ENCODE peak calls at places on chromosomes 7 and 10, in four cellular contexts. One of them, this sample, is unnamed.

GRCh38 chr10:3785849-3786290 is 861 bp upstream of the KLF6 start:
- DNase-seq in fibroblast of pulmonary artery: peak
- DNase-seq in astrocyte of the spinal cord: peak
- DNase-seq in endothelial cell of umbilical vein: peak
- DNase-seq in this sample: no peak

GRCh38 chr7:79290398-79290797 is 163.1 kb downstream of the MAGI2 start:
- DNase-seq in fibroblast of pulmonary artery: no peak
- DNase-seq in astrocyte of the spinal cord: no peak
- DNase-seq in endothelial cell of umbilical vein: no peak
- DNase-seq in this sample: no peak

GRCh38 chr7:92159-92767 is 100.1 kb upstream of the FAM20C start:
- DNase-seq in fibroblast of pulmonary artery: no peak
- DNase-seq in astrocyte of the spinal cord: no peak
- DNase-seq in endothelial cell of umbilical vein: no peak
- DNase-seq in this sample: no peak

GRCh38 chr10:103921750-103922195 is 3.8 kb upstream of the STN1 start:
- DNase-seq in fibroblast of pulmonary artery: peak
- DNase-seq in astrocyte of the spinal cord: no peak
- DNase-seq in endothelial cell of umbilical vein: peak
- DNase-seq in this sample: no peak

GRCh38 chr7:33979807-33980355 is 74.5 kb downstream of the BMPER start:
- DNase-seq in fibroblast of pulmonary artery: peak
- DNase-seq in astrocyte of the spinal cord: peak
- DNase-seq in endothelial cell of umbilical vein: no peak
- DNase-seq in this sample: no peak

GRCh38 chr10:17644485-17644964 is 574 bp downstream of the STAM start:
- DNase-seq in fibroblast of pulmonary artery: peak
- DNase-seq in astrocyte of the spinal cord: peak
- DNase-seq in endothelial cell of umbilical vein: no peak
- DNase-seq in this sample: no peak

GRCh38 chr7:64877714-64878610 is 25.1 kb upstream of the ZNF273 start:
- DNase-seq in fibroblast of pulmonary artery: no peak
- DNase-seq in astrocyte of the spinal cord: no peak
- DNase-seq in endothelial cell of umbilical vein: no peak
- DNase-seq in this sample: no peak

GRCh38 chr10:23538968-23539367 is 100.1 kb downstream of the OTUD1 start:
- DNase-seq in fibroblast of pulmonary artery: no peak
- DNase-seq in astrocyte of the spinal cord: no peak
- DNase-seq in endothelial cell of umbilical vein: no peak
- DNase-seq in this sample: no peak

GRCh38 chr10:61064356-61064755 is 120.4 kb upstream of the RHOBTB1 start:
- DNase-seq in fibroblast of pulmonary artery: no peak
- DNase-seq in astrocyte of the spinal cord: no peak
- DNase-seq in endothelial cell of umbilical vein: no peak
- DNase-seq in this sample: no peak

GRCh38 chr10:123886292-123886691 is 5.3 kb downstream of the CPXM2 start:
- DNase-seq in fibroblast of pulmonary artery: no peak
- DNase-seq in astrocyte of the spinal cord: no peak
- DNase-seq in endothelial cell of umbilical vein: no peak
- DNase-seq in this sample: no peak

GRCh38 chr10:122140941-122141623 is 130.0 kb upstream of the BTBD16 start:
- DNase-seq in fibroblast of pulmonary artery: peak
- DNase-seq in astrocyte of the spinal cord: peak
- DNase-seq in endothelial cell of umbilical vein: peak
- DNase-seq in this sample: no peak

GRCh38 chr7:11667810-11668185 is 164.2 kb downstream of the THSD7A start:
- DNase-seq in fibroblast of pulmonary artery: no peak
- DNase-seq in astrocyte of the spinal cord: no peak
- DNase-seq in endothelial cell of umbilical vein: no peak
- DNase-seq in this sample: no peak

GRCh38 chr10:126052171-126052570 is 155.8 kb downstream of the FANK1 start:
- DNase-seq in fibroblast of pulmonary artery: no peak
- DNase-seq in astrocyte of the spinal cord: no peak
- DNase-seq in endothelial cell of umbilical vein: no peak
- DNase-seq in this sample: no peak

GRCh38 chr10:71213761-71214440 is 1.5 kb downstream of the UNC5B start:
- DNase-seq in fibroblast of pulmonary artery: peak
- DNase-seq in astrocyte of the spinal cord: peak
- DNase-seq in endothelial cell of umbilical vein: peak
- DNase-seq in this sample: no peak

GRCh38 chr7:105388373-105389089 is at the start of gene SRPK2:
- DNase-seq in fibroblast of pulmonary artery: peak
- DNase-seq in astrocyte of the spinal cord: peak
- DNase-seq in endothelial cell of umbilical vein: peak
- DNase-seq in this sample: no peak
- H3K4me3 ChIP-seq in fibroblast of pulmonary artery: peak
- H3K4me3 ChIP-seq in astrocyte of the spinal cord: peak
- H3K4me3 ChIP-seq in endothelial cell of umbilical vein: peak
- H3K4me3 ChIP-seq in this sample: peak

GRCh38 chr7:118078015-118078414 is 105.9 kb upstream of the LSM8 start:
- DNase-seq in fibroblast of pulmonary artery: no peak
- DNase-seq in astrocyte of the spinal cord: no peak
- DNase-seq in endothelial cell of umbilical vein: no peak
- DNase-seq in this sample: no peak

GRCh38 chr7:118076564-118076963 is 107.4 kb upstream of the LSM8 start:
- DNase-seq in fibroblast of pulmonary artery: no peak
- DNase-seq in astrocyte of the spinal cord: no peak
- DNase-seq in endothelial cell of umbilical vein: no peak
- DNase-seq in this sample: no peak

GRCh38 chr7:118072893-118073674 is 110.9 kb upstream of the LSM8 start:
- DNase-seq in fibroblast of pulmonary artery: no peak
- DNase-seq in astrocyte of the spinal cord: no peak
- DNase-seq in endothelial cell of umbilical vein: no peak
- DNase-seq in this sample: no peak
- H3K4me3 ChIP-seq in fibroblast of pulmonary artery: no peak
- H3K4me3 ChIP-seq in astrocyte of the spinal cord: no peak
- H3K4me3 ChIP-seq in endothelial cell of umbilical vein: no peak
- H3K4me3 ChIP-seq in this sample: no peak

GRCh38 chr7:114977277-114977676 is 55.4 kb downstream of the MDFIC start:
- DNase-seq in fibroblast of pulmonary artery: no peak
- DNase-seq in astrocyte of the spinal cord: no peak
- DNase-seq in endothelial cell of umbilical vein: no peak
- DNase-seq in this sample: no peak

GRCh38 chr7:114979803-114980507 is 58.1 kb downstream of the MDFIC start:
- DNase-seq in fibroblast of pulmonary artery: no peak
- DNase-seq in astrocyte of the spinal cord: no peak
- DNase-seq in endothelial cell of umbilical vein: no peak
- DNase-seq in this sample: no peak

GRCh38 chr7:114981323-114981722 is 59.4 kb downstream of the MDFIC start:
- DNase-seq in fibroblast of pulmonary artery: no peak
- DNase-seq in astrocyte of the spinal cord: no peak
- DNase-seq in endothelial cell of umbilical vein: no peak
- DNase-seq in this sample: no peak

GRCh38 chr7:114976666-114977065 is 54.8 kb downstream of the MDFIC start:
- DNase-seq in fibroblast of pulmonary artery: peak
- DNase-seq in astrocyte of the spinal cord: no peak
- DNase-seq in endothelial cell of umbilical vein: no peak
- DNase-seq in this sample: no peak

GRCh38 chr7:114979388-114979787 is 57.5 kb downstream of the MDFIC start:
- DNase-seq in fibroblast of pulmonary artery: peak
- DNase-seq in astrocyte of the spinal cord: peak
- DNase-seq in endothelial cell of umbilical vein: peak
- DNase-seq in this sample: no peak
- H3K4me3 ChIP-seq in fibroblast of pulmonary artery: no peak
- H3K4me3 ChIP-seq in astrocyte of the spinal cord: no peak
- H3K4me3 ChIP-seq in endothelial cell of umbilical vein: no peak
- H3K4me3 ChIP-seq in this sample: no peak

DNA sequence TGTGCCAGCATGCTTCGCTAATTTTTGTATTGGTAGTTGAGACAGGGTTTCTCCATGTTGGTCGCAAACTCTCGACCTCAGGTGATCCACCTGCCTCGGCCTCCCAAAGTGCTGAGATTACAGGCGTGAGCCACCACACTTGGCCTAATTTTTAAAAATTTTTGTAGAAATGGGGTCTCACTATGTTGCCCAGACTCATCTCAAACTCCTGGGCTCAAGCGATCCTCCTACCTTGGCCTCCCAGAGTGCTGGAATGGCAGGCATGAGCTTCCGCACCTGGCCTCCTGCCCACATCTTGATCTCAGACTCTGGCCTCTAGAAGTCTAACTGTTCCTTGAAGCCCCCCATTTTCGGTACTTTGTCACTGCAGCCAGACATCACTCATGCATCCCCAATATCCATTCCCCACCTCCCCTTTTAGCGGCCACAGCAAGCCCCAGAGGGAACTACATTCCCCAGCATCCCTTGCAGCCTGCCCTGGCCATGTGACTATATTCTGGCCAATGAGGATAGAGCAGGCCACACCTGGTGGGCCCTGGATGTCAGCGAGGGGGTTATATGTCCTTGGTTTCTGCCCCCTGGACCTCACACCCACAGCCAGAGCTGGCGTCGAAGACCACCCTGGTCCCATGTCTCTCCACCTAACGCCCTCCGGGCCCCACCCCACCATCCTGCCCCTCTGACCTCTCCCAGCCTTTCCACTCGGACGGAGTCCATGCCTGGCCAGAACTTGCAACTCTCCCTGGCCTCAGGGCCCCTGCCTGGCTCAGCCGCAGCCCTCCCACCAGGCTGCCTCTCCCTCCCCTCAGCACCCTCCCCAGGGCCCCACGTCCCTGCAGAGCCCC is 33.8 kb downstream of the MICALL2 start:
- DNase-seq in fibroblast of pulmonary artery: no peak
- DNase-seq in astrocyte of the spinal cord: no peak
- DNase-seq in endothelial cell of umbilical vein: no peak
- DNase-seq in this sample: no peak
- H3K4me3 ChIP-seq in fibroblast of pulmonary artery: no peak
- H3K4me3 ChIP-seq in astrocyte of the spinal cord: no peak
- H3K4me3 ChIP-seq in endothelial cell of umbilical vein: no peak
- H3K4me3 ChIP-seq in this sample: no peak

GRCh38 chr7:88218428-88218745 is 1.5 kb downstream of the SRI start:
- DNase-seq in fibroblast of pulmonary artery: no peak
- DNase-seq in astrocyte of the spinal cord: no peak
- DNase-seq in endothelial cell of umbilical vein: no peak
- DNase-seq in this sample: no peak
- H3K4me3 ChIP-seq in fibroblast of pulmonary artery: peak
- H3K4me3 ChIP-seq in astrocyte of the spinal cord: peak
- H3K4me3 ChIP-seq in endothelial cell of umbilical vein: peak
- H3K4me3 ChIP-seq in this sample: peak

GRCh38 chr7:46680147-46680546 is 759.1 kb upstream of the IGFBP3 start:
- DNase-seq in fibroblast of pulmonary artery: no peak
- DNase-seq in astrocyte of the spinal cord: no peak
- DNase-seq in endothelial cell of umbilical vein: no peak
- DNase-seq in this sample: no peak

GRCh38 chr7:46681865-46682503 is 760.9 kb upstream of the IGFBP3 start:
- DNase-seq in fibroblast of pulmonary artery: no peak
- DNase-seq in astrocyte of the spinal cord: no peak
- DNase-seq in endothelial cell of umbilical vein: no peak
- DNase-seq in this sample: no peak

GRCh38 chr7:46682841-46683624 is 762.0 kb upstream of the IGFBP3 start:
- DNase-seq in fibroblast of pulmonary artery: peak
- DNase-seq in astrocyte of the spinal cord: peak
- DNase-seq in endothelial cell of umbilical vein: no peak
- DNase-seq in this sample: no peak

GRCh38 chr7:46678421-46678820 is 757.3 kb upstream of the IGFBP3 start:
- DNase-seq in fibroblast of pulmonary artery: no peak
- DNase-seq in astrocyte of the spinal cord: no peak
- DNase-seq in endothelial cell of umbilical vein: no peak
- DNase-seq in this sample: no peak

GRCh38 chr7:46679671-46680070 is 758.6 kb upstream of the IGFBP3 start:
- DNase-seq in fibroblast of pulmonary artery: no peak
- DNase-seq in astrocyte of the spinal cord: no peak
- DNase-seq in endothelial cell of umbilical vein: no peak
- DNase-seq in this sample: no peak
- H3K4me3 ChIP-seq in fibroblast of pulmonary artery: no peak
- H3K4me3 ChIP-seq in astrocyte of the spinal cord: no peak
- H3K4me3 ChIP-seq in endothelial cell of umbilical vein: no peak
- H3K4me3 ChIP-seq in this sample: no peak

DNA sequence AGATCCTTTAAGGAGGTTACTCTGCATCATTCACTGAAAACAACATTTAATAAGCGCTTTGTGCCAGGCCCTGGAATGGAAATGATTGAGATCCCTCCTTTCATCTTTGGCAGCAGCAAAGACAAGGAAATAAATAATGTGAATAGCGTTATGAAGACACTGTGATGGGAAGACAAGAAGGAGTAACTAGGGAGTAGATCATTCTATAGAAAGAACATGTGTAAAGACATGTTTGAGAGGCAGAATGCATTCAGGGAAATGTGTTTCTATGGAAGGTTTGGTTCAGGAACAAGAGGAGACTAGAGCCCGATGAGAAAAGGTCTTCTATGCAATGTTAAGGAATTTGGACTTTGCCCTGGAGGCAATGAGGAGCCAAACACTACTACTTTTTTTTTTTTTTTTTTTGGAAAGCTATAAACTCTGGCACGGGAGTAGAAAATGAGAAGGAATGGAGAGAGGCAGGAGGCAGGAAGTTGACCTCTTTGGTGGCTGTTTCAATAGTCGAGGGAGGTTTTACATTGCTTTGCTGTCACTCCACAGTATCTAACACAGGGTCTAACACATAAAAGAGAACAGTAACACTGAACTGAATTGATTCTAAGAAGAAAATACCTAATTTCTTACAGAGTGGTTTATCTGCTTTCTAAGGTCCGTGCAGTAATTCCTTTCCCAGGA is 44.9 kb downstream of the SMURF1 start:
- DNase-seq in fibroblast of pulmonary artery: no peak
- DNase-seq in astrocyte of the spinal cord: no peak
- DNase-seq in endothelial cell of umbilical vein: no peak
- DNase-seq in this sample: peak
- H3K4me3 ChIP-seq in fibroblast of pulmonary artery: no peak
- H3K4me3 ChIP-seq in astrocyte of the spinal cord: no peak
- H3K4me3 ChIP-seq in endothelial cell of umbilical vein: no peak
- H3K4me3 ChIP-seq in this sample: peak

This sample was measured in SK-N-MC.